ENCODE peak calls at places on chromosome 10, in ten cellular contexts. U is H7; D is GM12878; R is activated CD4-positive, alpha-beta T cell treated with anti-CD3 and anti-CD28 coated beads, Interleukin-2, amount 50 U/mL, for 1 hour; Y is activated T-helper 1 cell treated with Interleukin-2 at 50 U/mL for 16 hours; I is cardiac muscle cell; W is astrocyte of the spinal cord; S is NCI-H1105; B is activated gamma-delta T cell treated with anti-CD3 and anti-CD28 coated beads, Interleukin-2, amount 50 U/mL, for 16 hours; K is RWPE1. O is an unnamed sample.

GRCh38 chr10:112366992-112367391 is 6.9 kb upstream of the ACSL5 start:
- DNase-seq in U (no peak), D (no peak), R (no peak), Y (no peak), I (no peak), W (no peak), S (no peak), B (no peak), K (no peak), O (no peak)

GRCh38 chr10:63064706-63065105 is 68.4 kb upstream of the NRBF2 start:
- DNase-seq in U (no peak), D (no peak), R (no peak), Y (no peak), I (no peak), W (no peak), S (no peak), B (no peak), K (no peak), O (no peak)

GRCh38 chr10:31768467-31768866 is 160.2 kb downstream of the ARHGAP12 start:
- DNase-seq in U (no peak), D (no peak), R (no peak), Y (no peak), I (no peak), W (peak), S (no peak), B (no peak), K (no peak), O (peak)

GRCh38 chr10:49140306-49141175 is 6.7 kb upstream of the FAM170B start:
- DNase-seq in U (no peak), D (no peak), R (no peak), Y (no peak), I (no peak), W (no peak), S (no peak), B (no peak), K (no peak), O (peak)

GRCh38 chr10:126459878-126460481 is 71.7 kb upstream of the ADAM12 start:
- DNase-seq in U (no peak), D (no peak), R (no peak), Y (no peak), I (no peak), W (peak), S (no peak), B (no peak), K (peak), O (peak)

GRCh38 chr10:102769375-102770107 is 25.8 kb downstream of the WBP1L start:
- DNase-seq in U (no peak), D (no peak), R (no peak), Y (no peak), I (no peak), W (no peak), S (no peak), B (no peak), K (peak), O (no peak)

GRCh38 chr10:21675157-21675796 is 141.2 kb downstream of the MLLT10 start:
- DNase-seq in U (peak), D (no peak), R (peak), Y (no peak), I (peak), W (peak), S (no peak), B (no peak), K (peak), O (peak)

GRCh38 chr10:61869772-61870520 is 31.6 kb upstream of the ARID5B start:
- DNase-seq in U (no peak), D (no peak), R (no peak), Y (no peak), I (no peak), W (peak), S (no peak), B (no peak), K (no peak), O (peak)

GRCh38 chr10:59885430-59886134 is 20.8 kb downstream of the CCDC6 start:
- DNase-seq in U (peak), D (peak), R (no peak), Y (no peak), I (no peak), W (no peak), S (no peak), B (no peak), K (no peak), O (no peak)